ENCODE peak calls at places on chromosomes 3 and 15, in ten cellular contexts. A is H4, O is activated gamma-delta T cell, W is GM12865, H is aorta, L is adipocyte, C is iPS-NIHi11, K is type B pancreatic cell, B is HT-29, M is GM10248. U is an unnamed sample.

GRCh38 chr3:196740476-196741400 is 1.1 kb downstream of the PAK2 start:
- DNase-seq in O (no peak), B (peak; percentile 71), W (peak; percentile 56), K (no peak), M (no peak), A (peak; percentile 19), C (peak; percentile 37), H (no peak), L (peak; percentile 77), U (no peak)

GRCh38 chr3:127197300-127198150 is 4.6 kb downstream of the PRR23E start:
- DNase-seq in O (no peak), A (no peak), H (no peak), W (no peak), C (peak; percentile 46), L (no peak), M (no peak), B (no peak), K (no peak), U (no peak)

GRCh38 chr3:101042996-101043686 is 49.9 kb upstream of the ABI3BP start:
- DNase-seq in A (peak; percentile 28), L (peak; percentile 77), B (no peak), M (no peak), K (no peak), C (no peak), H (no peak), W (no peak), O (no peak), U (no peak)

GRCh38 chr3:127077068-127077467 is 94.2 kb downstream of the PLXNA1 start:
- DNase-seq in B (no peak), H (no peak), A (no peak), K (no peak), M (no peak), O (no peak), L (no peak), C (no peak), W (no peak), U (no peak)

GRCh38 chr15:79009388-79009787 is 64.5 kb upstream of the CTSH start:
- DNase-seq in L (no peak), K (no peak), B (no peak), H (no peak), W (no peak), A (no peak), O (no peak), C (no peak), M (no peak), U (no peak)

GRCh38 chr15:65856821-65857455 is 12.4 kb upstream of the RAB11A start:
- DNase-seq in H (peak; percentile 79), C (peak; percentile 64), O (no peak), A (peak; percentile 47), K (no peak), B (peak; percentile 87), L (peak; percentile 72), M (peak; percentile 52), W (peak; percentile 80), U (peak; percentile 77)

GRCh38 chr3:156120528-156121251 is at the start of gene KCNAB1:
- DNase-seq in C (no peak), O (no peak), K (no peak), M (no peak), H (no peak), A (no peak), W (no peak), B (no peak), L (no peak), U (no peak)

GRCh38 chr3:127096256-127097008 is 96.5 kb upstream of the PRR23E start:
- DNase-seq in C (no peak), A (no peak), L (no peak), O (no peak), W (no peak), K (no peak), H (peak; percentile 37), B (no peak), M (no peak), U (no peak)

GRCh38 chr3:33428812-33429211 is 11.4 kb downstream of the UBP1 start:
- DNase-seq in H (no peak), A (no peak), C (no peak), K (no peak), L (no peak), B (no peak), W (no peak), O (no peak), M (no peak), U (no peak)

GRCh38 chr15:55630921-55631320 is 42.8 kb upstream of the PYGO1 start:
- DNase-seq in K (no peak), B (no peak), A (no peak), O (no peak), M (no peak), C (no peak), L (no peak), W (no peak), H (no peak), U (no peak)

GRCh38 chr3:41690766-41691563 is 270.9 kb downstream of the ULK4 start:
- DNase-seq in A (peak; percentile 42), H (no peak), O (no peak), L (peak; percentile 30), W (no peak), M (no peak), B (peak; percentile 16), C (no peak), K (no peak), U (no peak)

GRCh38 chr15:84992157-84992940 is 10.7 kb downstream of the PDE8A start:
- DNase-seq in M (no peak), L (peak; percentile 75), H (no peak), A (peak; percentile 70), B (peak; percentile 79), C (no peak), O (no peak), K (no peak), W (no peak), U (no peak)

GRCh38 chr3:71486831-71487230 is 96.7 kb downstream of the FOXP1 start:
- DNase-seq in M (no peak), L (no peak), O (no peak), W (no peak), H (no peak), A (no peak), B (no peak), C (no peak), K (no peak), U (no peak)

GRCh38 chr3:126544596-126545281 is 14.0 kb downstream of the C3orf22 start:
- DNase-seq in C (no peak), O (no peak), M (no peak), L (no peak), A (no peak), B (no peak), W (no peak), H (peak; percentile 43), K (peak; percentile 58), U (peak; percentile 0)

GRCh38 chr3:168419091-168419490 is 323.4 kb upstream of the GOLIM4 start:
- DNase-seq in B (no peak), O (no peak), M (no peak), A (no peak), C (no peak), L (no peak), K (no peak), H (no peak), W (no peak), U (no peak)

GRCh38 chr3:101730839-101731238 is 6.4 kb downstream of the CEP97 start:
- DNase-seq in A (no peak), O (no peak), L (no peak), M (no peak), B (no peak), K (no peak), C (no peak), H (no peak), W (no peak), U (no peak)

GRCh38 chr3:184741259-184741556 is 29.3 kb upstream of the MAGEF1 start:
- DNase-seq in M (no peak), B (no peak), K (no peak), W (no peak), A (no peak), O (no peak), H (no peak), L (no peak), C (no peak), U (no peak)

GRCh38 chr3:129514110-129514509 is 14.3 kb upstream of the RHO start:
- DNase-seq in L (no peak), M (no peak), W (no peak), K (no peak), B (no peak), A (no peak), O (no peak), C (no peak), H (no peak), U (no peak)

GRCh38 chr3:31973837-31974236 is 7.2 kb downstream of the OSBPL10 start:
- DNase-seq in W (no peak), M (no peak), L (no peak), B (no peak), K (no peak), A (no peak), H (no peak), C (no peak), O (no peak), U (no peak)

GRCh38 chr3:101896103-101896757 is 46.9 kb downstream of the NFKBIZ start:
- DNase-seq in K (no peak), A (no peak), W (no peak), H (no peak), L (no peak), C (no peak), M (no peak), O (no peak), B (no peak), U (no peak)

GRCh38 chr3:170240671-170241070 is 18.4 kb downstream of the PRKCI start:
- DNase-seq in W (no peak), H (no peak), M (no peak), O (no peak), K (no peak), L (no peak), B (no peak), A (no peak), C (no peak), U (no peak)

GRCh38 chr3:16528111-16528510 is 14.6 kb upstream of the RFTN1 start:
- DNase-seq in L (no peak), M (no peak), B (no peak), K (no peak), C (no peak), W (no peak), H (no peak), A (no peak), O (no peak), U (no peak)

GRCh38 chr3:59480486-59480995 is 430.7 kb upstream of the CFAP20DC start:
- DNase-seq in W (peak; percentile 91), B (no peak), K (no peak), O (no peak), C (no peak), L (peak; percentile 79), H (no peak), M (no peak), A (peak; percentile 45), U (no peak)

GRCh38 chr15:78811124-78811824 is at the start of gene ADAMTS7:
- DNase-seq in B (peak; percentile 37), M (peak; percentile 93), C (peak; percentile 100), K (peak; percentile 88), A (peak; percentile 53), H (peak; percentile 93), L (peak; percentile 94), W (peak; percentile 82), O (peak; percentile 36), U (peak; percentile 32)

GRCh38 chr15:34161329-34161953 is 48.5 kb downstream of the KATNBL1 start:
- DNase-seq in C (no peak), K (no peak), W (no peak), L (no peak), O (no peak), B (no peak), H (no peak), A (no peak), M (no peak), U (no peak)

GRCh38 chr3:141231923-141232861 is 567 bp downstream of the PXYLP1 start:
- DNase-seq in H (peak; percentile 82), M (no peak), B (peak; percentile 60), A (no peak), O (peak; percentile 27), W (peak; percentile 20), K (no peak), L (peak; percentile 46), C (peak; percentile 63), U (no peak)